ENCODE peak calls at places on chromosomes 1 and 21, in ten cellular contexts. L is fibroblast of lung, Y is H9, Z is GM10248, U is WTC11, G is activated B cell treated with CpG ODN at 0.5 μM for 24 hours, S is A549, M is kidney epithelial cell, B is GM13977, J is cardiac muscle cell. A is an unnamed sample.
A peak's percentile ranks its signal among the peaks of the same experiment; 100 is the strongest.

GRCh38 chr1:71509051-71509595 is 428.3 kb upstream of the ZRANB2 start:
- DNase-seq in L (no peak), Y (no peak), Z (no peak), U (no peak), G (no peak), S (no peak), M (no peak), B (no peak), J (no peak), A (no peak)

GRCh38 chr1:215568287-215568692 is 1.2 kb downstream of the KCTD3 start:
- DNase-seq in L (peak; percentile 85), Y (no peak), Z (peak; percentile 33), U (no peak), G (no peak), S (peak; percentile 25), M (no peak), B (peak; percentile 43), J (peak; percentile 20), A (peak; percentile 52)

GRCh38 chr21:14773777-14774345 is 227.7 kb upstream of the SAMSN1 start:
- DNase-seq in L (no peak), Y (peak; percentile 68), Z (peak; percentile 21), U (peak; percentile 78), G (peak; percentile 28), S (peak; percentile 19), M (no peak), B (no peak), J (peak; percentile 77), A (peak; percentile 22)

GRCh38 chr1:46166521-46167462 is 8.1 kb upstream of the TSPAN1 start:
- DNase-seq in L (peak; percentile 15), Y (peak; percentile 50), Z (peak; percentile 50), U (peak; percentile 52), G (peak; percentile 31), S (no peak), M (no peak), B (no peak), J (no peak), A (peak; percentile 41)

GRCh38 chr1:29453502-29454240 is 217.3 kb downstream of the PTPRU start:
- DNase-seq in L (peak; percentile 62), Y (peak; percentile 77), Z (peak; percentile 59), U (peak; percentile 38), G (no peak), S (peak; percentile 58), M (no peak), B (peak; percentile 69), J (peak; percentile 67), A (peak; percentile 52)

GRCh38 chr1:167095368-167095767 is 1.5 kb downstream of the STYXL2 start:
- DNase-seq in L (peak; percentile 34), Y (no peak), Z (no peak), U (no peak), G (no peak), S (no peak), M (no peak), B (no peak), J (no peak), A (no peak)

GRCh38 chr1:77671836-77672235 is 10.6 kb downstream of the ZZZ3 start:
- DNase-seq in L (peak; percentile 28), Y (no peak), Z (no peak), U (no peak), G (no peak), S (no peak), M (peak; percentile 4), B (no peak), J (no peak), A (no peak)

GRCh38 chr1:47844556-47844950 is 152.6 kb downstream of the TRABD2B start:
- DNase-seq in L (no peak), Y (no peak), Z (no peak), U (no peak), G (no peak), S (no peak), M (no peak), B (no peak), J (no peak), A (no peak)

GRCh38 chr1:183877321-183877720 is 72.4 kb downstream of the RGL1 start:
- DNase-seq in L (peak; percentile 63), Y (no peak), Z (no peak), U (no peak), G (no peak), S (no peak), M (no peak), B (no peak), J (no peak), A (no peak)

GRCh38 chr1:1846386-1846918 is 44.4 kb downstream of the GNB1 start:
- DNase-seq in L (no peak), Y (no peak), Z (no peak), U (no peak), G (no peak), S (no peak), M (no peak), B (no peak), J (no peak), A (no peak)

GRCh38 chr1:1839311-1839965 is 51.4 kb downstream of the GNB1 start:
- DNase-seq in L (no peak), Y (no peak), Z (no peak), U (no peak), G (no peak), S (no peak), M (no peak), B (no peak), J (no peak), A (no peak)

GRCh38 chr1:1842360-1843146 is 48.3 kb downstream of the GNB1 start:
- DNase-seq in L (no peak), Y (no peak), Z (no peak), U (no peak), G (no peak), S (no peak), M (no peak), B (no peak), J (peak; percentile 37), A (no peak)

GRCh38 chr1:1836119-1836518 is 54.8 kb downstream of the GNB1 start:
- DNase-seq in L (no peak), Y (no peak), Z (no peak), U (no peak), G (no peak), S (no peak), M (no peak), B (no peak), J (no peak), A (no peak)

DNA sequence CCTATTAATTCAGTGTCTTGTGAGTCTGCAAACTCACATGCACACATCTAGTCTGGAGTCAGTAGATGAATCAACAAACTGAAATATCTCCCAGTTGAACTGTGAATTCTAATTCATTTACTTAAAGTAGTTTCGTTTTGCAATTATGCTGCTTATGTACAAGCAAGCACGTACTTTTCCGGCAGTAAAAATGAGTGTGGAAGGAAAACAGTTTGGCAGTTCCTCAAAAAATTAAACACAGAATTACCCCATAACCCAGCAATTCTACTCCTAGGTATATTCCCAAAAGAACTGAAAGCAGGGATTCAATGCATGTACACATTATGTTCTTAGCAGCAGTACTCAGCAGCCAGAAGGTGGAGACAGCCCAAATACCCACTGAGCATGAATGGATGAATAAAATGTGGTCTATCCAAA is 49.3 kb downstream of the GNB1 start:
- DNase-seq in L (peak; percentile 47), Y (no peak), Z (no peak), U (no peak), G (no peak), S (no peak), M (no peak), B (no peak), J (no peak), A (no peak)
- TF ChIP-seq CTCF in L (peak; percentile 29), Y (no peak), Z (peak; percentile 9), U (no peak), G (no peak), S (no peak), M (no peak), B (peak; percentile 8), J (no peak), A (no peak)

DNA sequence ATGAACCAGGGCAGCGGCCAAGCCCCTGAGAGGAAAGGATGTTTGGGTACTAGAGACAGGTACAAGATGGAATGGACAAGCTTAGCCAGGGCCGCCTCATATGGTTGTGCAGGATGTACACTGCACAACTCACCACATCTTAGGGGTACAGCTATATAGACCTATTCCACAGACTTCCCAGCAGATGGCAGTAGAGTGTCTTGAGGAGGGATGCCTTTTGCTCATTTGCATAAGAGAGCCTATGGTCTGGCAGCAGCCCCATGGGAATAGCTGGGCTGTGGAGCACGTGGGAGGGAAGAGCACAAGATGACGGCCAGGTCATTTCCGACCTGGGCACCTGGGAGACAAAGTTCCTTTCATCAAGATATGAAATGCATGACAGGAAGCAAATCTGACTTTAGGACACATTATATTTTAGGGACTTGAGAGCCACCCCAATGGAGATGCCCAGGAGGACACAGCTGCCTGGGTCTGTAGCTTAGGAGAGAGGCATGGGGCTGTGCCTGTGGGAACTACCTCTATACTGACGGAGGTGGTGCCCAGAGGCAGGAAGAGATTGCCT is 215.5 kb downstream of the KCNJ6 start:
- DNase-seq in L (peak; percentile 86), Y (peak; percentile 67), Z (peak; percentile 80), U (peak; percentile 46), G (no peak), S (peak; percentile 84), M (peak; percentile 32), B (peak; percentile 80), J (peak; percentile 73), A (peak; percentile 79)
- TF ChIP-seq CTCF in L (peak; percentile 86), Y (peak; percentile 80), Z (peak; percentile 65), U (peak; percentile 57), G (no peak), S (peak; percentile 54), M (peak; percentile 76), B (peak; percentile 58), J (peak; percentile 78), A (peak; percentile 24)

GRCh38 chr21:21184771-21185528 is 186.7 kb downstream of the NCAM2 start:
- DNase-seq in L (no peak), Y (no peak), Z (no peak), U (no peak), G (no peak), S (no peak), M (no peak), B (no peak), J (no peak), A (no peak)
- TF ChIP-seq CTCF in L (no peak), Y (no peak), Z (no peak), U (no peak), G (no peak), S (no peak), M (no peak), B (no peak), J (no peak), A (no peak)

GRCh38 chr1:59978026-59978425 is 51.5 kb upstream of the CYP2J2 start:
- DNase-seq in L (peak; percentile 20), Y (no peak), Z (no peak), U (no peak), G (no peak), S (no peak), M (no peak), B (no peak), J (no peak), A (no peak)

GRCh38 chr1:59979551-59980070 is 53.0 kb upstream of the CYP2J2 start:
- DNase-seq in L (no peak), Y (no peak), Z (no peak), U (no peak), G (no peak), S (no peak), M (no peak), B (no peak), J (no peak), A (no peak)

GRCh38 chr1:59976194-59977074 is 49.9 kb upstream of the CYP2J2 start:
- DNase-seq in L (peak; percentile 71), Y (peak; percentile 65), Z (peak; percentile 56), U (peak; percentile 81), G (peak; percentile 25), S (peak; percentile 39), M (no peak), B (peak; percentile 65), J (peak; percentile 68), A (peak; percentile 72)

GRCh38 chr1:59973719-59974118 is 47.1 kb upstream of the CYP2J2 start:
- DNase-seq in L (no peak), Y (no peak), Z (no peak), U (no peak), G (no peak), S (no peak), M (no peak), B (no peak), J (no peak), A (no peak)

GRCh38 chr1:59977075-59977410 is 50.5 kb upstream of the CYP2J2 start:
- DNase-seq in L (no peak), Y (no peak), Z (no peak), U (no peak), G (no peak), S (no peak), M (no peak), B (no peak), J (no peak), A (no peak)
- TF ChIP-seq CTCF in L (no peak), Y (no peak), Z (no peak), U (no peak), G (no peak), S (no peak), M (no peak), B (peak; percentile 1), J (no peak), A (no peak)